ENCODE peak calls at places on chromosomes 4 and X, in ten cellular contexts. One of them, this sample, is unnamed.

GRCh38 chr4:70815370-70815769 is 24.3 kb downstream of the GRSF1 start:
- DNase-seq in mammary epithelial cell: no peak
- DNase-seq in NCI-H2081: no peak
- DNase-seq in neuronal stem cell: no peak
- DNase-seq in H7: no peak
- DNase-seq in astrocyte of the spinal cord: no peak
- DNase-seq in GM23338: no peak
- DNase-seq in KG1: no peak
- DNase-seq in naive thymus-derived CD8-positive, alpha-beta T cell: no peak
- DNase-seq in amniotic stem cell: no peak
- DNase-seq in this sample: no peak

GRCh38 chr4:37737456-37737855 is 51.3 kb upstream of the RELL1 start:
- DNase-seq in mammary epithelial cell: peak; percentile 63
- DNase-seq in neuronal stem cell: no peak
- DNase-seq in NCI-H2081: no peak
- DNase-seq in naive thymus-derived CD8-positive, alpha-beta T cell: no peak
- DNase-seq in amniotic stem cell: peak; percentile 26
- DNase-seq in GM23338: no peak
- DNase-seq in H7: no peak
- DNase-seq in astrocyte of the spinal cord: peak; percentile 52
- DNase-seq in KG1: no peak
- DNase-seq in this sample: no peak

GRCh38 chr4:39502034-39502658 is 25.1 kb downstream of the UGDH start:
- DNase-seq in KG1: no peak
- DNase-seq in astrocyte of the spinal cord: peak; percentile 79
- DNase-seq in NCI-H2081: no peak
- DNase-seq in mammary epithelial cell: peak; percentile 52
- DNase-seq in neuronal stem cell: no peak
- DNase-seq in H7: no peak
- DNase-seq in GM23338: no peak
- DNase-seq in amniotic stem cell: peak; percentile 70
- DNase-seq in naive thymus-derived CD8-positive, alpha-beta T cell: no peak
- DNase-seq in this sample: no peak

GRCh38 chr4:67922697-67923096 is 38.9 kb upstream of the TMPRSS11D start:
- DNase-seq in amniotic stem cell: no peak
- DNase-seq in H7: no peak
- DNase-seq in naive thymus-derived CD8-positive, alpha-beta T cell: no peak
- DNase-seq in GM23338: no peak
- DNase-seq in astrocyte of the spinal cord: peak; percentile 37
- DNase-seq in mammary epithelial cell: peak; percentile 70
- DNase-seq in NCI-H2081: no peak
- DNase-seq in KG1: no peak
- DNase-seq in neuronal stem cell: no peak
- DNase-seq in this sample: no peak

GRCh38 chr4:15774020-15774420 is 4.1 kb upstream of the CD38 start:
- DNase-seq in GM23338: no peak
- DNase-seq in mammary epithelial cell: peak; percentile 38
- DNase-seq in amniotic stem cell: no peak
- DNase-seq in KG1: no peak
- DNase-seq in astrocyte of the spinal cord: no peak
- DNase-seq in NCI-H2081: no peak
- DNase-seq in naive thymus-derived CD8-positive, alpha-beta T cell: no peak
- DNase-seq in neuronal stem cell: no peak
- DNase-seq in H7: no peak
- DNase-seq in this sample: no peak

GRCh38 chr4:6755088-6755753 is 27.3 kb upstream of the KIAA0232 start:
- DNase-seq in KG1: no peak
- DNase-seq in GM23338: no peak
- DNase-seq in naive thymus-derived CD8-positive, alpha-beta T cell: no peak
- DNase-seq in astrocyte of the spinal cord: no peak
- DNase-seq in mammary epithelial cell: no peak
- DNase-seq in H7: no peak
- DNase-seq in amniotic stem cell: no peak
- DNase-seq in neuronal stem cell: no peak
- DNase-seq in NCI-H2081: no peak
- DNase-seq in this sample: no peak

GRCh38 chrX:49106930-49107329 is 16.6 kb downstream of the GPKOW start:
- DNase-seq in KG1: no peak
- DNase-seq in H7: peak; percentile 74
- DNase-seq in neuronal stem cell: no peak
- DNase-seq in mammary epithelial cell: no peak
- DNase-seq in amniotic stem cell: peak; percentile 0
- DNase-seq in astrocyte of the spinal cord: peak; percentile 39
- DNase-seq in naive thymus-derived CD8-positive, alpha-beta T cell: no peak
- DNase-seq in GM23338: peak; percentile 38
- DNase-seq in NCI-H2081: peak; percentile 24
- DNase-seq in this sample: no peak

GRCh38 chr4:336099-336892 is 1.3 kb upstream of the ZNF141 start:
- DNase-seq in naive thymus-derived CD8-positive, alpha-beta T cell: no peak
- DNase-seq in astrocyte of the spinal cord: no peak
- DNase-seq in mammary epithelial cell: no peak
- DNase-seq in NCI-H2081: no peak
- DNase-seq in KG1: no peak
- DNase-seq in H7: peak; percentile 81
- DNase-seq in neuronal stem cell: peak; percentile 15
- DNase-seq in amniotic stem cell: no peak
- DNase-seq in GM23338: peak; percentile 46
- DNase-seq in this sample: peak; percentile 90

GRCh38 chr4:169644802-169645201 is 24.4 kb downstream of the CLCN3 start:
- DNase-seq in NCI-H2081: no peak
- DNase-seq in neuronal stem cell: no peak
- DNase-seq in mammary epithelial cell: no peak
- DNase-seq in astrocyte of the spinal cord: no peak
- DNase-seq in GM23338: no peak
- DNase-seq in KG1: no peak
- DNase-seq in naive thymus-derived CD8-positive, alpha-beta T cell: no peak
- DNase-seq in H7: no peak
- DNase-seq in amniotic stem cell: no peak
- DNase-seq in this sample: no peak

GRCh38 chrX:151505796-151506195 is 57.7 kb upstream of the PASD1 start:
- DNase-seq in NCI-H2081: no peak
- DNase-seq in GM23338: peak; percentile 62
- DNase-seq in amniotic stem cell: no peak
- DNase-seq in KG1: no peak
- DNase-seq in neuronal stem cell: no peak
- DNase-seq in H7: peak; percentile 32
- DNase-seq in mammary epithelial cell: peak; percentile 21
- DNase-seq in astrocyte of the spinal cord: no peak
- DNase-seq in naive thymus-derived CD8-positive, alpha-beta T cell: no peak
- DNase-seq in this sample: no peak

GRCh38 chrX:19343085-19343461 is 654 bp upstream of the PDHA1 start:
- DNase-seq in H7: peak; percentile 14
- DNase-seq in naive thymus-derived CD8-positive, alpha-beta T cell: no peak
- DNase-seq in amniotic stem cell: no peak
- DNase-seq in NCI-H2081: peak; percentile 27
- DNase-seq in astrocyte of the spinal cord: no peak
- DNase-seq in neuronal stem cell: peak; percentile 9
- DNase-seq in GM23338: peak; percentile 2
- DNase-seq in mammary epithelial cell: no peak
- DNase-seq in KG1: no peak
- DNase-seq in this sample: no peak

GRCh38 chrX:147891886-147892285 is 19.8 kb upstream of the FMR1 start:
- DNase-seq in H7: no peak
- DNase-seq in amniotic stem cell: no peak
- DNase-seq in mammary epithelial cell: no peak
- DNase-seq in naive thymus-derived CD8-positive, alpha-beta T cell: no peak
- DNase-seq in GM23338: no peak
- DNase-seq in neuronal stem cell: no peak
- DNase-seq in NCI-H2081: no peak
- DNase-seq in KG1: no peak
- DNase-seq in astrocyte of the spinal cord: peak; percentile 3
- DNase-seq in this sample: no peak

GRCh38 chrX:121064579-121064978 is 17.2 kb downstream of the GLUD2 start:
- DNase-seq in mammary epithelial cell: no peak
- DNase-seq in H7: no peak
- DNase-seq in neuronal stem cell: no peak
- DNase-seq in astrocyte of the spinal cord: no peak
- DNase-seq in naive thymus-derived CD8-positive, alpha-beta T cell: no peak
- DNase-seq in KG1: no peak
- DNase-seq in amniotic stem cell: no peak
- DNase-seq in GM23338: no peak
- DNase-seq in NCI-H2081: no peak
- DNase-seq in this sample: no peak

GRCh38 chr4:82652062-82652461 is 90.3 kb upstream of the TMEM150C start:
- DNase-seq in mammary epithelial cell: no peak
- DNase-seq in naive thymus-derived CD8-positive, alpha-beta T cell: no peak
- DNase-seq in GM23338: no peak
- DNase-seq in NCI-H2081: no peak
- DNase-seq in astrocyte of the spinal cord: peak; percentile 27
- DNase-seq in amniotic stem cell: peak; percentile 14
- DNase-seq in neuronal stem cell: no peak
- DNase-seq in H7: no peak
- DNase-seq in KG1: no peak
- DNase-seq in this sample: no peak

GRCh38 chr4:6449746-6450369 is 22.6 kb downstream of the PPP2R2C start:
- DNase-seq in amniotic stem cell: no peak
- DNase-seq in NCI-H2081: no peak
- DNase-seq in astrocyte of the spinal cord: no peak
- DNase-seq in mammary epithelial cell: no peak
- DNase-seq in KG1: no peak
- DNase-seq in neuronal stem cell: no peak
- DNase-seq in GM23338: no peak
- DNase-seq in H7: peak; percentile 38
- DNase-seq in naive thymus-derived CD8-positive, alpha-beta T cell: no peak
- DNase-seq in this sample: no peak

This sample was measured in vagina.